ENCODE peak calls at places on chromosomes 2 and 18, in ten cellular contexts. X is PC-9; G is CD8-positive, alpha-beta T cell; N is esophagus squamous epithelium; Z is H9; A is left ventricle myocardium inferior; I is tibial artery; L is neuronal stem cell; U is CD8-positive, alpha-beta memory T cell; O is colonic mucosa. F is an unnamed sample.

GRCh38 chr18:72830109-72830508 is 37.7 kb downstream of the NETO1 start:
- DNase-seq in I (no peak), A (peak), O (no peak), N (no peak), G (no peak), Z (peak), L (peak), X (peak), U (no peak), F (no peak)

GRCh38 chr18:62523631-62524442 is 1.0 kb downstream of the ZCCHC2 start:
- DNase-seq in A (peak), U (peak), O (peak), G (peak), Z (peak), I (peak), X (peak), N (peak), L (no peak), F (peak)

GRCh38 chr2:219149667-219150066 is 10.9 kb downstream of the NHEJ1 start:
- DNase-seq in L (no peak), X (peak), G (no peak), U (no peak), I (no peak), A (no peak), O (no peak), Z (no peak), N (no peak), F (no peak)

GRCh38 chr2:87996570-87996969 is 19.8 kb downstream of the RNU2-63P start:
- DNase-seq in I (no peak), L (no peak), X (no peak), G (no peak), Z (no peak), A (no peak), N (no peak), U (no peak), O (no peak), F (no peak)

GRCh38 chr2:60316381-60317028 is 236.9 kb downstream of the BCL11A start:
- DNase-seq in Z (peak), N (no peak), X (no peak), L (peak), U (no peak), I (no peak), G (no peak), A (no peak), O (no peak), F (peak)

GRCh38 chr2:104752504-104752903 is 101.4 kb upstream of the POU3F3 start:
- DNase-seq in U (no peak), N (no peak), A (no peak), X (no peak), O (no peak), Z (no peak), L (no peak), G (no peak), I (no peak), F (no peak)

GRCh38 chr2:29923110-29923721 is 1.8 kb upstream of the ALK start:
- DNase-seq in I (peak), X (peak), G (peak), A (peak), L (peak), O (peak), Z (peak), U (no peak), N (no peak), F (peak)

GRCh38 chr18:22609642-22610041 is 191.9 kb upstream of the CTAGE1 start:
- DNase-seq in L (no peak), U (no peak), O (peak), N (no peak), Z (no peak), I (peak), A (peak), X (peak), G (no peak), F (peak)

GRCh38 chr2:128756372-128756730 is 437.7 kb upstream of the HS6ST1 start:
- DNase-seq in L (no peak), A (no peak), X (no peak), O (no peak), Z (no peak), N (no peak), I (no peak), G (no peak), U (no peak), F (no peak)

GRCh38 chr18:59718108-59719057 is 21.2 kb upstream of the CCBE1 start:
- DNase-seq in O (no peak), A (no peak), L (no peak), N (no peak), Z (no peak), U (no peak), G (no peak), X (peak), I (no peak), F (no peak)

GRCh38 chr2:177474904-177475474 is 82.4 kb downstream of the AGPS start:
- DNase-seq in X (no peak), U (no peak), I (no peak), O (no peak), N (no peak), Z (no peak), L (no peak), A (no peak), G (no peak), F (no peak)

GRCh38 chr2:240932001-240932723 is 26.0 kb downstream of the CROCC2 start:
- DNase-seq in N (no peak), Z (peak), X (no peak), U (no peak), L (no peak), O (peak), A (no peak), I (peak), G (no peak), F (no peak)

GRCh38 chr2:188291617-188292445 is at the start of gene GULP1:
- DNase-seq in L (peak), G (no peak), O (peak), N (no peak), Z (peak), A (peak), X (peak), I (peak), U (no peak), F (peak)

GRCh38 chr18:45197526-45197970 is 417.7 kb upstream of the SLC14A2 start:
- DNase-seq in X (no peak), I (no peak), A (no peak), U (no peak), G (no peak), O (no peak), Z (no peak), N (no peak), L (no peak), F (no peak)

GRCh38 chr2:34229998-34230397 is 630.9 kb upstream of the FAM98A start:
- DNase-seq in A (no peak), X (no peak), I (no peak), N (no peak), L (no peak), O (no peak), Z (no peak), G (no peak), U (no peak), F (no peak)

GRCh38 chr18:76522551-76522950 is 27.5 kb upstream of the ZNF516 start:
- DNase-seq in L (no peak), U (no peak), X (no peak), I (no peak), O (no peak), A (no peak), N (no peak), Z (no peak), G (no peak), F (no peak)

GRCh38 chr2:69665152-69665551 is 21.6 kb upstream of the AAK1 start:
- DNase-seq in A (no peak), O (no peak), X (no peak), N (no peak), U (no peak), G (no peak), L (no peak), I (no peak), Z (no peak), F (no peak)

GRCh38 chr2:36951030-36951518 is 15.3 kb downstream of the STRN start:
- DNase-seq in X (no peak), Z (no peak), O (no peak), N (no peak), A (no peak), G (no peak), U (no peak), I (no peak), L (no peak), F (no peak)

GRCh38 chr18:48924621-48925601 is 25.9 kb downstream of the SMAD7 start:
- DNase-seq in O (peak), X (no peak), N (no peak), U (no peak), I (no peak), A (no peak), L (no peak), G (no peak), Z (no peak), F (no peak)

GRCh38 chr2:203688798-203689197 is 17.6 kb upstream of the CD28 start:
- DNase-seq in A (peak), U (no peak), N (no peak), I (no peak), L (no peak), Z (no peak), G (no peak), X (no peak), O (no peak), F (peak)

GRCh38 chr2:108377815-108378630 is at the start of gene SULT1C4:
- DNase-seq in X (no peak), G (no peak), O (no peak), L (peak), U (no peak), A (peak), Z (peak), N (no peak), I (peak), F (no peak)

GRCh38 chr18:32255570-32255969 is 65.7 kb downstream of the MEP1B start:
- DNase-seq in A (no peak), L (no peak), O (no peak), I (no peak), U (no peak), Z (no peak), X (no peak), N (no peak), G (no peak), F (no peak)

GRCh38 chr2:28393115-28393836 is 618 bp downstream of the FOSL2 start:
- DNase-seq in G (no peak), A (peak), O (peak), L (no peak), U (peak), Z (no peak), N (no peak), I (peak), X (peak), F (peak)

GRCh38 chr18:70636991-70637390 is 348.1 kb downstream of the SOCS6 start:
- DNase-seq in X (no peak), A (no peak), L (no peak), G (no peak), N (no peak), O (no peak), U (no peak), Z (no peak), I (no peak), F (no peak)

GRCh38 chr18:48948112-48949050 is 2.4 kb downstream of the SMAD7 start:
- DNase-seq in I (no peak), Z (peak), A (no peak), N (no peak), G (no peak), L (no peak), O (peak), X (peak), U (peak), F (no peak)

GRCh38 chr2:224260605-224261004 is 141.3 kb downstream of the FAM124B start:
- DNase-seq in O (no peak), X (no peak), Z (no peak), G (no peak), L (no peak), N (no peak), I (no peak), A (no peak), U (no peak), F (no peak)

GRCh38 chr18:61546598-61546997 is 213.4 kb downstream of the CDH20 start:
- DNase-seq in A (no peak), L (no peak), Z (no peak), G (no peak), X (no peak), N (no peak), O (no peak), U (no peak), I (no peak), F (no peak)

GRCh38 chr2:153222231-153223165 is 256.1 kb downstream of the RPRM start:
- DNase-seq in G (no peak), N (no peak), Z (peak), A (no peak), O (no peak), U (no peak), I (no peak), X (peak), L (no peak), F (no peak)

GRCh38 chr18:47944972-47945843 is 14.7 kb upstream of the SMAD2 start:
- DNase-seq in L (no peak), I (no peak), N (no peak), A (no peak), X (no peak), U (no peak), Z (no peak), O (no peak), G (no peak), F (no peak)

GRCh38 chr2:75920721-75921551 is 210.2 kb upstream of the GCFC2 start:
- DNase-seq in U (no peak), Z (no peak), G (no peak), N (no peak), A (no peak), X (no peak), O (no peak), L (peak), I (no peak), F (no peak)

GRCh38 chr2:18078206-18078605 is 199.7 kb downstream of the KCNS3 start:
- DNase-seq in Z (no peak), A (no peak), G (no peak), U (no peak), O (no peak), X (no peak), I (no peak), N (no peak), L (no peak), F (no peak)
- H3K27ac ChIP-seq in Z (no peak), A (no peak), G (no peak), U (no peak), O (no peak), X (no peak), I (no peak), N (no peak), L (no peak), F (no peak)

GRCh38 chr2:74458957-74459290 is 686 bp downstream of the WBP1 start:
- DNase-seq in L (no peak), I (no peak), A (no peak), Z (no peak), N (no peak), U (no peak), O (no peak), G (no peak), X (no peak), F (no peak)
- H3K27ac ChIP-seq in L (no peak), I (peak), A (peak), Z (no peak), N (peak), U (peak), O (peak), G (peak), X (peak), F (peak)

DNA sequence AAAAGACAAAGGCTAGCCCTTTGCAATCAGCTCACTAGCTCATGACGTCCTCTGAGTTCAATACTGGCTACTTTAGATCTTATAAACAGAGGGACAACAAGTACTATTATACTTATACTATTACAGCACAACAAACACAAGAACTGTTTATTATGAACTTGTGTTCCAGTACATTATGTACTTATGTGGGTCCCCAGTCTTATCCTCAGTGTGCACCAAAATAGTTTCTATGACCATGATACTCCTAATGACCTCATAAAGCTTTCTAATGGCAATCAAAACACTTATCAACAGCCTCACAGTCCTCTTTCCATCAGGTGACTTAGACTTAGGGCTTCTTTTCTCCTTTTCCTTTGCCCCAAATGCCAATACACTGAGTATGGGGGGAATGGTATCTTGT is 614.4 kb downstream of the CNTNAP5 start:
- DNase-seq in Z (no peak), G (no peak), X (no peak), O (no peak), L (no peak), I (no peak), A (no peak), U (no peak), N (no peak), F (no peak)
- H3K27ac ChIP-seq in Z (no peak), G (no peak), X (no peak), O (no peak), L (no peak), I (no peak), A (no peak), U (no peak), N (no peak), F (no peak)

GRCh38 chr2:42752299-42752698 is 11.6 kb downstream of the OXER1 start:
- DNase-seq in L (no peak), A (no peak), Z (no peak), G (no peak), X (no peak), U (no peak), N (no peak), I (peak), O (no peak), F (no peak)
- H3K27ac ChIP-seq in L (no peak), A (no peak), Z (no peak), G (no peak), X (no peak), U (no peak), N (no peak), I (no peak), O (no peak), F (no peak)

GRCh38 chr2:238954841-238955521 is 107.1 kb downstream of the TWIST2 start:
- DNase-seq in L (no peak), N (no peak), O (no peak), G (no peak), U (no peak), X (no peak), A (no peak), I (no peak), Z (peak), F (no peak)
- H3K27ac ChIP-seq in L (no peak), N (no peak), O (no peak), G (no peak), U (no peak), X (no peak), A (no peak), I (no peak), Z (no peak), F (no peak)

GRCh38 chr2:130871843-130872242 is 35.1 kb downstream of the ARHGEF4 start:
- DNase-seq in A (no peak), Z (no peak), O (no peak), G (no peak), X (no peak), L (no peak), N (no peak), I (no peak), U (no peak), F (no peak)
- H3K27ac ChIP-seq in A (no peak), Z (no peak), O (no peak), G (no peak), X (no peak), L (peak), N (no peak), I (no peak), U (no peak), F (no peak)

GRCh38 chr2:46772500-46772899 is 143.1 kb downstream of the MCFD2 start:
- DNase-seq in Z (no peak), G (no peak), U (no peak), X (no peak), L (no peak), A (no peak), O (no peak), I (no peak), N (no peak), F (no peak)
- H3K27ac ChIP-seq in Z (no peak), G (no peak), U (no peak), X (no peak), L (no peak), A (no peak), O (no peak), I (no peak), N (no peak), F (no peak)

GRCh38 chr2:216078776-216079175 is 2.8 kb downstream of the PECR start:
- DNase-seq in A (no peak), I (no peak), O (no peak), N (no peak), X (no peak), U (no peak), L (no peak), Z (no peak), G (no peak), F (peak)

GRCh38 chr2:216074794-216075193 is 6.8 kb downstream of the PECR start:
- DNase-seq in L (no peak), A (no peak), G (no peak), O (no peak), X (no peak), U (no peak), Z (no peak), N (no peak), I (no peak), F (no peak)

GRCh38 chr2:216073773-216074172 is 7.8 kb downstream of the PECR start:
- DNase-seq in Z (no peak), I (no peak), A (no peak), U (no peak), X (no peak), L (no peak), G (no peak), N (no peak), O (no peak), F (no peak)

GRCh38 chr2:216074380-216074779 is 7.2 kb downstream of the PECR start:
- DNase-seq in U (no peak), O (no peak), L (no peak), I (no peak), X (no peak), G (no peak), A (no peak), N (no peak), Z (no peak), F (peak)

GRCh38 chr2:216075510-216076485 is 5.8 kb downstream of the PECR start:
- DNase-seq in U (no peak), N (no peak), I (no peak), O (peak), L (no peak), X (no peak), Z (no peak), A (no peak), G (no peak), F (peak)
- H3K27ac ChIP-seq in U (no peak), N (no peak), I (no peak), O (peak), L (no peak), X (no peak), Z (no peak), A (no peak), G (no peak), F (peak)

GRCh38 chr2:197121756-197122385 is 188.7 kb downstream of the ANKRD44 start:
- DNase-seq in A (no peak), Z (no peak), N (no peak), I (no peak), L (no peak), U (no peak), G (no peak), X (no peak), O (no peak), F (no peak)
- H3K27ac ChIP-seq in A (no peak), Z (no peak), N (no peak), I (no peak), L (no peak), U (no peak), G (no peak), X (no peak), O (no peak), F (no peak)

GRCh38 chr18:35910327-35910726 is 62.2 kb upstream of the RMP24 start:
- DNase-seq in I (no peak), U (no peak), L (no peak), G (no peak), A (no peak), X (no peak), N (no peak), Z (no peak), O (no peak), F (no peak)
- H3K27ac ChIP-seq in I (no peak), U (no peak), L (no peak), G (no peak), A (no peak), X (no peak), N (no peak), Z (no peak), O (no peak), F (no peak)

F was measured in small intestine.